ENCODE peak calls at places on chromosomes 3 and 15, in eight cellular contexts. I is activated effector memory CD4-positive, alpha-beta T cell treated with Interleukin-2 at 50 U/mL for 16 hours; N is amniotic stem cell; D is neural progenitor cell; C is GM04504; T is HTR-8/SVneo; F is substantia nigra; L is H54. X is an unnamed sample.

GRCh38 chr3:41640076-41640475 is 321.8 kb downstream of the ULK4 start:
- DNase-seq in C (no peak), I (no peak), L (peak), N (no peak), D (no peak), T (no peak), F (no peak), X (no peak)

GRCh38 chr3:131972091-131972490 is 62.7 kb downstream of the CPNE4 start:
- DNase-seq in N (no peak), T (no peak), I (no peak), C (no peak), L (no peak), F (no peak), D (no peak), X (no peak)

GRCh38 chr15:59172289-59172901 is 34.2 kb upstream of the LDHAL6B start:
- DNase-seq in T (no peak), F (no peak), L (no peak), D (no peak), N (no peak), I (no peak), C (no peak), X (no peak)

GRCh38 chr15:50183112-50183794 is 1.3 kb downstream of the SLC27A2 start:
- DNase-seq in C (no peak), T (no peak), N (no peak), L (no peak), F (no peak), D (no peak), I (no peak), X (no peak)

GRCh38 chr3:170703121-170703588 is 117.3 kb upstream of the SLC7A14 start:
- DNase-seq in F (no peak), N (peak), L (peak), T (peak), D (no peak), I (no peak), C (peak), X (peak)

GRCh38 chr3:171829841-171830559 is 13.1 kb upstream of the TMEM212 start:
- DNase-seq in L (peak), N (no peak), C (peak), D (peak), T (peak), I (no peak), F (peak), X (peak)

GRCh38 chr3:142863965-142864924 is 24.6 kb downstream of the PCOLCE2 start:
- DNase-seq in I (no peak), T (no peak), N (no peak), C (no peak), D (no peak), F (no peak), L (no peak), X (peak)

GRCh38 chr15:33737687-33738606 is 230.3 kb upstream of the CHRM5 start:
- DNase-seq in C (no peak), T (peak), N (peak), F (no peak), D (peak), I (no peak), L (peak), X (peak)

GRCh38 chr3:101513419-101513986 is 491 bp upstream of the SENP7 start:
- DNase-seq in T (no peak), D (no peak), N (peak), L (peak), C (no peak), F (no peak), I (no peak), X (no peak)

GRCh38 chr3:114847564-114847963 is 299.5 kb downstream of the ZBTB20 start:
- DNase-seq in I (no peak), L (no peak), D (no peak), T (no peak), C (no peak), N (no peak), F (no peak), X (no peak)

GRCh38 chr15:90829942-90830440 is 38.4 kb upstream of the FURIN start:
- DNase-seq in F (no peak), C (no peak), N (no peak), I (no peak), D (no peak), L (no peak), T (no peak), X (no peak)

GRCh38 chr15:25374143-25374542 is 64.7 kb downstream of the UBE3A start:
- DNase-seq in D (peak), N (no peak), C (no peak), T (no peak), F (no peak), I (no peak), L (no peak), X (peak)

GRCh38 chr15:63446260-63446659 is 58.1 kb upstream of the USP3 start:
- DNase-seq in L (no peak), N (no peak), T (no peak), F (no peak), I (no peak), D (no peak), C (no peak), X (no peak)

GRCh38 chr15:66698318-66698961 is 3.6 kb upstream of the SMAD6 start:
- DNase-seq in L (peak), I (no peak), C (no peak), T (peak), N (peak), F (peak), D (peak), X (peak)

GRCh38 chr3:133474251-133474801 is 74.5 kb downstream of the BFSP2 start:
- DNase-seq in L (no peak), F (no peak), I (no peak), D (peak), C (no peak), T (no peak), N (no peak), X (no peak)

GRCh38 chr3:32239638-32240550 is 1.4 kb downstream of the CMTM8 start:
- DNase-seq in L (no peak), D (peak), I (peak), T (peak), N (no peak), F (no peak), C (no peak), X (peak)

GRCh38 chr3:126101521-126101982 is 17.6 kb upstream of the SLC41A3 start:
- DNase-seq in F (no peak), L (no peak), T (no peak), I (no peak), C (no peak), D (no peak), N (no peak), X (no peak)

GRCh38 chr15:92817339-92817886 is 82.7 kb upstream of the CHD2 start:
- DNase-seq in I (no peak), D (no peak), F (no peak), T (no peak), N (no peak), C (no peak), L (no peak), X (no peak)

GRCh38 chr3:143970773-143971366 is 753 bp upstream of the DIPK2A start:
- DNase-seq in D (peak), N (no peak), F (peak), C (no peak), T (peak), I (peak), L (peak), X (no peak)

GRCh38 chr15:93378547-93378946 is 289.5 kb upstream of the RGMA start:
- DNase-seq in T (no peak), N (no peak), L (no peak), I (no peak), D (no peak), F (no peak), C (no peak), X (no peak)

GRCh38 chr3:73592154-73592877 is 32.4 kb downstream of the PDZRN3 start:
- DNase-seq in T (no peak), C (no peak), D (peak), F (no peak), L (no peak), N (no peak), I (no peak), X (no peak)

GRCh38 chr3:151686257-151686656 is 47.5 kb upstream of the AADACL2 start:
- DNase-seq in F (no peak), L (no peak), N (no peak), D (no peak), C (no peak), I (no peak), T (no peak), X (no peak)

GRCh38 chr3:78497692-78498091 is 1270.1 kb downstream of the ROBO1 start:
- DNase-seq in I (no peak), F (no peak), D (no peak), T (no peak), L (no peak), C (no peak), N (no peak), X (no peak)

GRCh38 chr3:102020670-102021069 is 171.4 kb downstream of the NFKBIZ start:
- DNase-seq in N (no peak), D (no peak), I (no peak), C (no peak), F (no peak), L (no peak), T (no peak), X (no peak)

GRCh38 chr3:60192297-60193114 is 1058.7 kb downstream of the FHIT start:
- DNase-seq in N (no peak), L (no peak), T (no peak), I (no peak), C (no peak), F (no peak), D (no peak), X (no peak)

GRCh38 chr3:40310690-40311089 is 1.2 kb downstream of the EIF1B start:
- DNase-seq in L (no peak), F (no peak), T (no peak), I (no peak), N (no peak), C (no peak), D (peak), X (peak)

GRCh38 chr3:59436164-59436958 is 386.5 kb upstream of the CFAP20DC start:
- DNase-seq in C (no peak), F (no peak), L (no peak), D (no peak), N (no peak), I (no peak), T (no peak), X (no peak)

GRCh38 chr15:89665449-89666146 is 10.3 kb upstream of the KIF7 start:
- DNase-seq in F (no peak), N (no peak), D (peak), T (no peak), C (no peak), L (no peak), I (no peak), X (peak)

GRCh38 chr3:53260286-53260785 is 4.5 kb upstream of the TKT start:
- DNase-seq in D (no peak), I (no peak), N (no peak), L (no peak), C (no peak), F (no peak), T (no peak), X (no peak)

GRCh38 chr3:167346171-167346570 is 33.9 kb downstream of the ZBBX start:
- DNase-seq in F (no peak), L (no peak), C (no peak), D (no peak), T (no peak), N (no peak), I (no peak), X (no peak)

GRCh38 chr15:98853593-98854420 is 153.8 kb downstream of the PGPEP1L start:
- DNase-seq in N (no peak), T (no peak), I (no peak), F (no peak), L (no peak), D (peak), C (no peak), X (peak)

GRCh38 chr15:31606942-31607497 is 280.4 kb downstream of the KLF13 start:
- DNase-seq in T (no peak), F (no peak), L (no peak), C (no peak), D (no peak), I (no peak), N (no peak), X (peak)

GRCh38 chr3:43410575-43410974 is 124.2 kb downstream of the SNRK start:
- DNase-seq in L (no peak), C (no peak), F (no peak), N (no peak), D (no peak), I (no peak), T (no peak), X (no peak)